ENCODE peak calls at places on chromosome 2, in nine cellular contexts. M, G, D, Q, E, R, W, U and Z are unnamed samples.

GRCh38 chr2:42338567-42339190 is 22.3 kb downstream of the COX7A2L start:
- DNase-seq in M (no peak), G (no peak), D (no peak), Q (no peak), E (no peak), R (no peak), W (no peak), U (no peak), Z (no peak)

GRCh38 chr2:114022360-114023085 is 132.6 kb downstream of the ACTR3 start:
- DNase-seq in M (no peak), G (peak; percentile 99), D (no peak), Q (no peak), E (no peak), R (no peak), W (no peak), U (no peak), Z (no peak)

GRCh38 chr2:28869494-28870145 is 489 bp downstream of the TRMT61B start:
- DNase-seq in M (no peak), G (peak; percentile 3), D (peak; percentile 11), Q (peak; percentile 6), E (no peak), R (peak; percentile 28), W (no peak), U (no peak), Z (no peak)

GRCh38 chr2:367246-367645 is 79.4 kb upstream of the ALKAL2 start:
- DNase-seq in M (no peak), G (no peak), D (no peak), Q (no peak), E (no peak), R (no peak), W (no peak), U (no peak), Z (no peak)

GRCh38 chr2:1639086-1639858 is 105.0 kb downstream of the PXDN start:
- DNase-seq in M (no peak), G (no peak), D (no peak), Q (no peak), E (no peak), R (peak; percentile 24), W (no peak), U (no peak), Z (no peak)

GRCh38 chr2:12127639-12128038 is 381.2 kb downstream of the LPIN1 start:
- DNase-seq in M (no peak), G (no peak), D (no peak), Q (no peak), E (no peak), R (no peak), W (no peak), U (no peak), Z (no peak)

GRCh38 chr2:68643011-68643873 is at the start of gene PROKR1:
- DNase-seq in M (peak; percentile 72), G (no peak), D (peak; percentile 33), Q (peak; percentile 7), E (no peak), R (no peak), W (no peak), U (peak; percentile 72), Z (no peak)

GRCh38 chr2:50613161-50613560 is 418.8 kb downstream of the NRXN1 start:
- DNase-seq in M (no peak), G (no peak), D (no peak), Q (no peak), E (no peak), R (no peak), W (no peak), U (no peak), Z (no peak)